ENCODE peak calls at places on chromosomes 2 and 18, in seven cellular contexts. W is stimulated activated CD8-positive, alpha-beta memory T cell treated with anti-CD3 and anti-CD28 coated beads, Interleukin-2, amount 100 ng/mL, for 1 hour; L is C1 segment of cervical spinal cord; K is GF-D8; Z is stimulated activated CD4-positive, alpha-beta T cell treated with anti-CD3 and anti-CD28 coated beads, Interleukin-15, amount 100 ng/mL, for 24 hours; V is DMS153; F is mucosa of gallbladder. Q is an unnamed sample.

GRCh38 chr2:85409719-85410583 is at the start of gene CAPG:
- DNase-seq in V (no peak), W (no peak), F (peak; percentile 69), L (no peak), K (peak; percentile 14), Z (peak; percentile 65), Q (no peak)

GRCh38 chr18:80170395-80171094 is 61.5 kb downstream of the ADNP2 start:
- DNase-seq in Z (no peak), W (no peak), V (no peak), F (no peak), L (no peak), K (no peak), Q (no peak)

GRCh38 chr2:164831887-164832286 is 9.7 kb downstream of the COBLL1 start:
- DNase-seq in F (no peak), W (no peak), V (no peak), K (no peak), Z (no peak), L (no peak), Q (peak; percentile 46)

GRCh38 chr18:31513189-31513907 is 15.4 kb downstream of the DSG2 start:
- DNase-seq in Z (no peak), L (no peak), F (peak; percentile 44), K (no peak), V (no peak), W (no peak), Q (peak; percentile 6)

GRCh38 chr2:29113891-29114321 is 1.3 kb upstream of the CLIP4 start:
- DNase-seq in L (no peak), V (peak; percentile 85), K (no peak), Z (no peak), F (peak; percentile 68), W (no peak), Q (no peak)

GRCh38 chr2:23375448-23375847 is 9.5 kb upstream of the KLHL29 start:
- DNase-seq in L (no peak), F (no peak), V (peak; percentile 20), K (no peak), W (no peak), Z (no peak), Q (peak; percentile 24)

GRCh38 chr2:147396890-147397289 is 447.9 kb upstream of the ACVR2A start:
- DNase-seq in Z (no peak), L (no peak), F (no peak), K (no peak), V (no peak), W (no peak), Q (no peak)

GRCh38 chr18:68796936-68797690 is 767 bp upstream of the CCDC102B start:
- DNase-seq in Z (no peak), W (no peak), V (peak; percentile 80), L (no peak), K (no peak), F (no peak), Q (peak; percentile 78)

GRCh38 chr18:79912994-79913831 is 38.2 kb downstream of the SLC66A2 start:
- DNase-seq in K (no peak), W (no peak), F (peak; percentile 6), Z (no peak), V (no peak), L (no peak), Q (no peak)

GRCh38 chr2:218152777-218153176 is 14.0 kb downstream of the CXCR1 start:
- DNase-seq in F (no peak), Z (peak; percentile 3), V (no peak), L (no peak), W (no peak), K (no peak), Q (no peak)

GRCh38 chr2:222076978-222077690 is 221.7 kb downstream of the PAX3 start:
- DNase-seq in W (no peak), V (no peak), Z (no peak), L (no peak), K (peak; percentile 14), F (no peak), Q (no peak)

GRCh38 chr2:237886702-237887481 is 27.5 kb downstream of the RAMP1 start:
- DNase-seq in K (no peak), F (peak; percentile 80), Z (no peak), V (no peak), L (no peak), W (no peak), Q (no peak)

GRCh38 chr2:209334188-209335017 is 89.4 kb upstream of the MAP2 start:
- DNase-seq in K (no peak), F (peak; percentile 65), V (peak; percentile 47), L (peak; percentile 2), Z (peak; percentile 49), W (no peak), Q (peak; percentile 34)

GRCh38 chr18:5506174-5506573 is 37.6 kb downstream of the EPB41L3 start:
- DNase-seq in F (no peak), Z (no peak), L (no peak), K (no peak), V (no peak), W (no peak), Q (no peak)

GRCh38 chr2:1544478-1545069 is 131.3 kb downstream of the TPO start:
- DNase-seq in K (no peak), V (no peak), L (no peak), F (no peak), W (no peak), Z (no peak), Q (peak; percentile 37)

GRCh38 chr2:105184420-105184819 is 57.1 kb upstream of the GPR45 start:
- DNase-seq in W (no peak), F (peak; percentile 29), K (no peak), Z (no peak), L (no peak), V (peak; percentile 26), Q (no peak)

Q was measured in dermis microvascular lymphatic vessel endothelial cell.